ENCODE peak calls at places on chromosomes 5 and 9, in eight cellular contexts. One of them, this sample, is unnamed.
A peak's percentile ranks its signal among the peaks of the same experiment; 100 is the strongest.

GRCh38 chr5:125044491-125045282 is 298.2 kb upstream of the ZNF608 start:
- DNase-seq in NB4: no peak
- DNase-seq in Peyer's patch: no peak
- DNase-seq in sigmoid colon: no peak
- DNase-seq in HCT116: no peak
- DNase-seq in A549: no peak
- DNase-seq in ovary: no peak
- DNase-seq in tibial nerve: no peak
- DNase-seq in this sample: no peak

GRCh38 chr9:80952523-80952922 is 736.8 kb downstream of the TLE1 start:
- DNase-seq in NB4: no peak
- DNase-seq in Peyer's patch: no peak
- DNase-seq in sigmoid colon: no peak
- DNase-seq in HCT116: no peak
- DNase-seq in A549: no peak
- DNase-seq in ovary: no peak
- DNase-seq in tibial nerve: no peak
- DNase-seq in this sample: peak; percentile 32

GRCh38 chr5:151924564-151925395 is at the start of gene GLRA1:
- DNase-seq in NB4: peak; percentile 65
- DNase-seq in Peyer's patch: no peak
- DNase-seq in sigmoid colon: no peak
- DNase-seq in HCT116: no peak
- DNase-seq in A549: peak; percentile 31
- DNase-seq in ovary: peak; percentile 25
- DNase-seq in tibial nerve: peak; percentile 31
- DNase-seq in this sample: peak; percentile 15

GRCh38 chr5:115333164-115333563 is 36.7 kb upstream of the CCDC112 start:
- DNase-seq in NB4: peak; percentile 96
- DNase-seq in Peyer's patch: no peak
- DNase-seq in sigmoid colon: no peak
- DNase-seq in HCT116: no peak
- DNase-seq in A549: no peak
- DNase-seq in ovary: no peak
- DNase-seq in tibial nerve: no peak
- DNase-seq in this sample: no peak

GRCh38 chr5:146816775-146817387 is 61.7 kb downstream of the PPP2R2B start:
- DNase-seq in NB4: no peak
- DNase-seq in Peyer's patch: no peak
- DNase-seq in sigmoid colon: no peak
- DNase-seq in HCT116: no peak
- DNase-seq in A549: no peak
- DNase-seq in ovary: no peak
- DNase-seq in tibial nerve: no peak
- DNase-seq in this sample: no peak

GRCh38 chr5:67361932-67362729 is 165.5 kb upstream of the CD180 start:
- DNase-seq in NB4: no peak
- DNase-seq in Peyer's patch: no peak
- DNase-seq in sigmoid colon: no peak
- DNase-seq in HCT116: no peak
- DNase-seq in A549: no peak
- DNase-seq in ovary: no peak
- DNase-seq in tibial nerve: no peak
- DNase-seq in this sample: no peak

GRCh38 chr9:16871358-16872151 is 1.1 kb upstream of the BNC2 start:
- DNase-seq in NB4: peak; percentile 93
- DNase-seq in Peyer's patch: peak; percentile 62
- DNase-seq in sigmoid colon: peak; percentile 86
- DNase-seq in HCT116: no peak
- DNase-seq in A549: peak; percentile 34
- DNase-seq in ovary: peak; percentile 55
- DNase-seq in tibial nerve: peak; percentile 50
- DNase-seq in this sample: peak; percentile 76

GRCh38 chr9:6902423-6902822 is 144.7 kb downstream of the KDM4C start:
- DNase-seq in NB4: peak; percentile 56
- DNase-seq in Peyer's patch: no peak
- DNase-seq in sigmoid colon: no peak
- DNase-seq in HCT116: peak; percentile 34
- DNase-seq in A549: no peak
- DNase-seq in ovary: no peak
- DNase-seq in tibial nerve: no peak
- DNase-seq in this sample: no peak

GRCh38 chr5:60507687-60508086 is 192.3 kb downstream of the DEPDC1B start:
- DNase-seq in NB4: no peak
- DNase-seq in Peyer's patch: no peak
- DNase-seq in sigmoid colon: no peak
- DNase-seq in HCT116: no peak
- DNase-seq in A549: no peak
- DNase-seq in ovary: no peak
- DNase-seq in tibial nerve: no peak
- DNase-seq in this sample: no peak

GRCh38 chr5:81800797-81801196 is 49.9 kb upstream of the SSBP2 start:
- DNase-seq in NB4: no peak
- DNase-seq in Peyer's patch: no peak
- DNase-seq in sigmoid colon: no peak
- DNase-seq in HCT116: no peak
- DNase-seq in A549: no peak
- DNase-seq in ovary: no peak
- DNase-seq in tibial nerve: no peak
- DNase-seq in this sample: no peak

GRCh38 chr5:12805165-12805698 is 901.0 kb upstream of the CTNND2 start:
- DNase-seq in NB4: no peak
- DNase-seq in Peyer's patch: no peak
- DNase-seq in sigmoid colon: no peak
- DNase-seq in HCT116: no peak
- DNase-seq in A549: no peak
- DNase-seq in ovary: no peak
- DNase-seq in tibial nerve: no peak
- DNase-seq in this sample: no peak

GRCh38 chr5:54807421-54807820 is 178.0 kb downstream of the ESM1 start:
- DNase-seq in NB4: no peak
- DNase-seq in Peyer's patch: no peak
- DNase-seq in sigmoid colon: no peak
- DNase-seq in HCT116: no peak
- DNase-seq in A549: peak; percentile 4
- DNase-seq in ovary: no peak
- DNase-seq in tibial nerve: no peak
- DNase-seq in this sample: no peak

GRCh38 chr5:40486437-40487270 is 193.1 kb upstream of the PTGER4 start:
- DNase-seq in NB4: peak; percentile 92
- DNase-seq in Peyer's patch: no peak
- DNase-seq in sigmoid colon: no peak
- DNase-seq in HCT116: no peak
- DNase-seq in A549: no peak
- DNase-seq in ovary: no peak
- DNase-seq in tibial nerve: peak; percentile 28
- DNase-seq in this sample: no peak

GRCh38 chr5:9789818-9790217 is 159.7 kb upstream of the TAS2R1 start:
- DNase-seq in NB4: no peak
- DNase-seq in Peyer's patch: no peak
- DNase-seq in sigmoid colon: no peak
- DNase-seq in HCT116: no peak
- DNase-seq in A549: no peak
- DNase-seq in ovary: no peak
- DNase-seq in tibial nerve: no peak
- DNase-seq in this sample: no peak

GRCh38 chr9:113349434-113350337 is at the start of gene BSPRY:
- DNase-seq in NB4: peak; percentile 40
- DNase-seq in Peyer's patch: peak; percentile 75
- DNase-seq in sigmoid colon: no peak
- DNase-seq in HCT116: peak; percentile 18
- DNase-seq in A549: peak; percentile 22
- DNase-seq in ovary: no peak
- DNase-seq in tibial nerve: no peak
- DNase-seq in this sample: no peak

GRCh38 chr5:113204525-113205161 is 228.0 kb downstream of the DCP2 start:
- DNase-seq in NB4: no peak
- DNase-seq in Peyer's patch: no peak
- DNase-seq in sigmoid colon: peak; percentile 76
- DNase-seq in HCT116: no peak
- DNase-seq in A549: no peak
- DNase-seq in ovary: peak; percentile 74
- DNase-seq in tibial nerve: peak; percentile 72
- DNase-seq in this sample: peak; percentile 62

GRCh38 chr5:20678386-20678785 is 690.4 kb upstream of the CDH18 start:
- DNase-seq in NB4: no peak
- DNase-seq in Peyer's patch: no peak
- DNase-seq in sigmoid colon: no peak
- DNase-seq in HCT116: no peak
- DNase-seq in A549: no peak
- DNase-seq in ovary: no peak
- DNase-seq in tibial nerve: no peak
- DNase-seq in this sample: no peak

GRCh38 chr9:135253305-135254004 is 166.0 kb downstream of the OLFM1 start:
- DNase-seq in NB4: peak; percentile 27
- DNase-seq in Peyer's patch: no peak
- DNase-seq in sigmoid colon: peak; percentile 50
- DNase-seq in HCT116: peak; percentile 23
- DNase-seq in A549: no peak
- DNase-seq in ovary: no peak
- DNase-seq in tibial nerve: no peak
- DNase-seq in this sample: no peak
- TF ChIP-seq CTCF in NB4: no peak
- TF ChIP-seq CTCF in Peyer's patch: no peak
- TF ChIP-seq CTCF in sigmoid colon: no peak
- TF ChIP-seq CTCF in HCT116: no peak
- TF ChIP-seq CTCF in A549: no peak
- TF ChIP-seq CTCF in ovary: no peak
- TF ChIP-seq CTCF in tibial nerve: no peak
- TF ChIP-seq CTCF in this sample: no peak

DNA sequence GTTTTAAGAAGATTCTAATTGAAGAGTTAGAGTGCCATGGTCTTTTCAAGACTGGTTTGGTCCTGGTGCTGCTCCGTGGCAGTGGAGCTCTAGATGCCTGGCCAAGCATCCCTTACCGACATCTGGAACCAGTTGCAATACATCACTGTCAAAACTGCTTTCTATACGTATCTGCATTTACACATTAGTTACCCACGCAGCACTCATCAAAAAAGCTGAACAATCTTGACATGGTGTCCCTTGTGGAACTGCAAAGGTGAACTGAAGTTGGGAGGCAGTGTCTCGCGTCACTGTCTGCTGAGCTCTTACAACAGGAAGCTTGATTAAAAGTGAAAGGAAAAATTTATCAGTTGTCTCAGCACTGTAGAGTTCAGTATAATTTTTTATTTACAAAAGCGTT is 82.6 kb downstream of the PBX3 start:
- DNase-seq in NB4: peak; percentile 22
- DNase-seq in Peyer's patch: no peak
- DNase-seq in sigmoid colon: no peak
- DNase-seq in HCT116: no peak
- DNase-seq in A549: no peak
- DNase-seq in ovary: no peak
- DNase-seq in tibial nerve: no peak
- DNase-seq in this sample: no peak
- TF ChIP-seq POLR2A in NB4: no peak
- TF ChIP-seq POLR2A in Peyer's patch: no peak
- TF ChIP-seq POLR2A in sigmoid colon: no peak
- TF ChIP-seq POLR2A in HCT116: no peak
- TF ChIP-seq POLR2A in A549: no peak
- TF ChIP-seq POLR2A in ovary: no peak
- TF ChIP-seq POLR2A in tibial nerve: no peak
- TF ChIP-seq POLR2A in this sample: peak; percentile 7

GRCh38 chr9:120768247-120768646 is 25.0 kb downstream of the FBXW2 start:
- DNase-seq in NB4: no peak
- DNase-seq in Peyer's patch: no peak
- DNase-seq in sigmoid colon: no peak
- DNase-seq in HCT116: no peak
- DNase-seq in A549: no peak
- DNase-seq in ovary: no peak
- DNase-seq in tibial nerve: no peak
- DNase-seq in this sample: no peak

GRCh38 chr9:120767451-120767850 is 25.8 kb downstream of the FBXW2 start:
- DNase-seq in NB4: no peak
- DNase-seq in Peyer's patch: no peak
- DNase-seq in sigmoid colon: no peak
- DNase-seq in HCT116: no peak
- DNase-seq in A549: no peak
- DNase-seq in ovary: no peak
- DNase-seq in tibial nerve: no peak
- DNase-seq in this sample: no peak

GRCh38 chr9:120765910-120766309 is 27.3 kb downstream of the FBXW2 start:
- DNase-seq in NB4: no peak
- DNase-seq in Peyer's patch: no peak
- DNase-seq in sigmoid colon: no peak
- DNase-seq in HCT116: no peak
- DNase-seq in A549: no peak
- DNase-seq in ovary: no peak
- DNase-seq in tibial nerve: no peak
- DNase-seq in this sample: no peak

GRCh38 chr9:120761011-120761410 is 32.2 kb downstream of the FBXW2 start:
- DNase-seq in NB4: no peak
- DNase-seq in Peyer's patch: no peak
- DNase-seq in sigmoid colon: no peak
- DNase-seq in HCT116: no peak
- DNase-seq in A549: no peak
- DNase-seq in ovary: no peak
- DNase-seq in tibial nerve: no peak
- DNase-seq in this sample: no peak

DNA sequence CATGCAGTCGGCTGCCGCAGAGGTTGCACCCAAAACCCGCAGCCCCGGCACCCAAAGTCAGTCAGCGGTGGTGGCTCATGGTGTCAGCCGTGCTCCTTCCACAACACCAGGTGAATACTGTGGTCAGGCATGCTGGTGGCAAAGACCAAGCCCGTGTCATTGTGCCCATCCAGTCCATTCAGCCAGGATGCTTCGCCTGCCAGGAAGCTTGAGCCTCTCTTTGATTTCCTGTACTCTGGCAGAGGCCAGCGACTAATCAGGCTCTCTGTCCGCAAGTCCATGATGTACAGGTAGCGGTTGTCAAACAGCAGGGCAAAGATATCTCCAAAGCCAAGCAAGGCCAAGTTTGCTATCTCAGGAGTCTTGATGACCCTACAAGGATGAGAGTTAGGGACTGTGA is 28.7 kb downstream of the FBXW2 start:
- DNase-seq in NB4: no peak
- DNase-seq in Peyer's patch: no peak
- DNase-seq in sigmoid colon: no peak
- DNase-seq in HCT116: no peak
- DNase-seq in A549: no peak
- DNase-seq in ovary: no peak
- DNase-seq in tibial nerve: no peak
- DNase-seq in this sample: no peak
- TF ChIP-seq CTCF in NB4: no peak
- TF ChIP-seq CTCF in Peyer's patch: no peak
- TF ChIP-seq CTCF in sigmoid colon: no peak
- TF ChIP-seq CTCF in HCT116: no peak
- TF ChIP-seq CTCF in A549: no peak
- TF ChIP-seq CTCF in ovary: no peak
- TF ChIP-seq CTCF in tibial nerve: no peak
- TF ChIP-seq CTCF in this sample: no peak

DNA sequence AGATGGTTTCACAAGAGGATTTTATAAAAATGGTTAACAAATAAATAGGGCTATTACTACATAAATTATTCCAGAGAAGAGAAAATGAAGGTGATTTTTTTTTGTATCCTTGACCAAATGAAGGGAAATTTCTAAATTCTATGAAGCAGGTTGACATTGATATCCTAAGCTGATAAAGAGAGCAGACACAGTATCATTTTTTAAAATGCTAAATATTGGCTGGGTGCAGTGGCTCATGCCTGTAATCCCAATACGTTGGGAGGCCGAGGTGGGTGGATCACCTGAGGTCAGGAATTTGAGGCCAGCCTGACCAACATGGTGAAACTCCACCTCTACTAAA is 20.4 kb upstream of the UBTD2 start:
- DNase-seq in NB4: no peak
- DNase-seq in Peyer's patch: no peak
- DNase-seq in sigmoid colon: no peak
- DNase-seq in HCT116: no peak
- DNase-seq in A549: no peak
- DNase-seq in ovary: no peak
- DNase-seq in tibial nerve: no peak
- DNase-seq in this sample: no peak
- TF ChIP-seq POLR2A in NB4: no peak
- TF ChIP-seq POLR2A in Peyer's patch: no peak
- TF ChIP-seq POLR2A in sigmoid colon: no peak
- TF ChIP-seq POLR2A in HCT116: no peak
- TF ChIP-seq POLR2A in A549: no peak
- TF ChIP-seq POLR2A in ovary: no peak
- TF ChIP-seq POLR2A in tibial nerve: no peak
- TF ChIP-seq POLR2A in this sample: no peak